ENCODE peak calls at places on chromosome 2, in six cellular contexts. V is retina; T is heart right ventricle; R is CD8-positive, alpha-beta memory T cell; J is AG08396; G is progenitor cell of endocrine pancreas. F is an unnamed sample.

GRCh38 chr2:70748002-70748779 is 19.8 kb downstream of the ADD2 start:
- DNase-seq in V (no peak), R (no peak), T (no peak), G (no peak), J (no peak), F (no peak)

GRCh38 chr2:240615409-240615808 is 9.9 kb upstream of the GPR35 start:
- DNase-seq in T (no peak), J (no peak), G (no peak), R (no peak), V (no peak), F (no peak)

GRCh38 chr2:60899230-60899891 is 18.0 kb downstream of the REL start:
- DNase-seq in G (no peak), T (no peak), J (no peak), V (no peak), R (no peak), F (no peak)

GRCh38 chr2:109454304-109454703 is 159.5 kb downstream of the SEPTIN10 start:
- DNase-seq in J (no peak), V (no peak), G (no peak), R (no peak), T (no peak), F (no peak)

GRCh38 chr2:14626873-14627272 is 5.6 kb upstream of the LRATD1 start:
- DNase-seq in V (no peak), T (no peak), J (no peak), G (no peak), R (no peak), F (no peak)

GRCh38 chr2:65081232-65081685 is 25.0 kb downstream of the CEP68 start:
- DNase-seq in T (no peak), J (no peak), V (no peak), G (no peak), R (no peak), F (no peak)

GRCh38 chr2:98359986-98360385 is 13.7 kb downstream of the CNGA3 start:
- DNase-seq in V (no peak), G (no peak), J (no peak), T (no peak), R (no peak), F (no peak)

GRCh38 chr2:234444888-234445287 is 52.0 kb downstream of the ARL4C start:
- DNase-seq in T (no peak), J (peak), G (no peak), R (peak), V (no peak), F (peak)

GRCh38 chr2:70733428-70734185 is 34.4 kb downstream of the ADD2 start:
- DNase-seq in T (no peak), J (no peak), V (no peak), G (no peak), R (no peak), F (no peak)

GRCh38 chr2:146982393-146982846 is 862.4 kb upstream of the ACVR2A start:
- DNase-seq in T (no peak), R (no peak), G (no peak), J (peak), V (no peak), F (peak)

GRCh38 chr2:217892560-217892959 is 110.2 kb downstream of the TNS1 start:
- DNase-seq in V (no peak), J (no peak), R (no peak), T (no peak), G (no peak), F (no peak)

GRCh38 chr2:108612514-108613183 is 78.4 kb downstream of the LIMS1 start:
- DNase-seq in V (no peak), R (peak), G (no peak), T (no peak), J (no peak), F (no peak)

GRCh38 chr2:66478729-66479316 is 43.9 kb downstream of the MEIS1 start:
- DNase-seq in R (no peak), V (no peak), T (no peak), G (no peak), J (no peak), F (no peak)

GRCh38 chr2:161423351-161424178 is 7.5 kb downstream of the TBR1 start:
- DNase-seq in J (no peak), G (no peak), R (peak), T (peak), V (peak), F (no peak)

GRCh38 chr2:98915751-98916358 is 20.2 kb downstream of the CRACDL start:
- DNase-seq in V (no peak), G (no peak), T (no peak), R (no peak), J (no peak), F (no peak)

GRCh38 chr2:46387886-46388515 is 90.8 kb downstream of the EPAS1 start:
- DNase-seq in J (no peak), G (no peak), T (no peak), R (no peak), V (no peak), F (no peak)

GRCh38 chr2:231987088-231987788 is 25.7 kb downstream of the DIS3L2 start:
- DNase-seq in T (no peak), V (peak), G (no peak), R (no peak), J (no peak), F (peak)

GRCh38 chr2:68853915-68854314 is 17.3 kb downstream of the BMP10 start:
- DNase-seq in G (no peak), T (no peak), R (no peak), V (no peak), J (no peak), F (no peak)

GRCh38 chr2:164706522-164706921 is 85.2 kb upstream of the GRB14 start:
- DNase-seq in G (no peak), R (no peak), T (no peak), V (no peak), J (no peak), F (peak)

GRCh38 chr2:201796478-201796865 is 9.9 kb upstream of the CDK15 start:
- DNase-seq in G (no peak), J (no peak), R (no peak), V (no peak), T (no peak), F (no peak)

GRCh38 chr2:201158111-201158929 is 24.6 kb upstream of the CASP10 start:
- DNase-seq in G (peak), T (no peak), V (peak), J (peak), R (peak), F (peak)

GRCh38 chr2:160616149-160616548 is 122.5 kb upstream of the RBMS1 start:
- DNase-seq in T (no peak), G (no peak), V (no peak), J (no peak), R (no peak), F (no peak)

GRCh38 chr2:36271266-36271665 is 84.3 kb upstream of the CRIM1 start:
- DNase-seq in V (no peak), R (no peak), T (no peak), G (no peak), J (no peak), F (no peak)

GRCh38 chr2:151111599-151112278 is 149.9 kb downstream of the RBM43 start:
- DNase-seq in R (no peak), V (no peak), J (peak), G (no peak), T (no peak), F (peak)

GRCh38 chr2:1645761-1646476 is 98.4 kb downstream of the PXDN start:
- DNase-seq in J (no peak), V (no peak), T (no peak), R (no peak), G (no peak), F (no peak)

GRCh38 chr2:166057363-166058169 is 70.3 kb downstream of the SCN1A start:
- DNase-seq in R (no peak), J (peak), G (no peak), V (no peak), T (no peak), F (peak)

GRCh38 chr2:176419591-176420071 is 150.4 kb downstream of the MTX2 start:
- DNase-seq in R (no peak), T (no peak), V (no peak), G (no peak), J (peak), F (peak)

GRCh38 chr2:42025151-42025582 is 22.7 kb upstream of the PKDCC start:
- DNase-seq in V (peak), R (no peak), J (no peak), G (no peak), T (peak), F (no peak)

GRCh38 chr2:223314831-223315230 is 262.8 kb downstream of the KCNE4 start:
- DNase-seq in J (no peak), T (no peak), V (no peak), R (no peak), G (no peak), F (no peak)

GRCh38 chr2:237446333-237446654 is 32.3 kb upstream of the COL6A3 start:
- DNase-seq in G (no peak), J (no peak), R (no peak), V (no peak), T (no peak), F (peak)

GRCh38 chr2:95275151-95275515 is 884 bp downstream of the PROM2 start:
- DNase-seq in V (no peak), R (peak), T (no peak), J (no peak), G (no peak), F (no peak)

GRCh38 chr2:168521342-168521741 is 65.3 kb downstream of the CERS6 start:
- DNase-seq in J (no peak), R (no peak), T (no peak), V (no peak), G (no peak), F (no peak)

F was measured in GM04504.